ENCODE peak calls at places on chromosomes 7 and 10, in six cellular contexts. W, H, K, F, I and T are unnamed samples.

GRCh38 chr10:103517234-103518085 is 24.0 kb downstream of the NEURL1 start:
- DNase-seq in W (peak), H (no peak), K (no peak), F (no peak), I (no peak), T (no peak)

GRCh38 chr10:22505923-22506685 is 160.8 kb downstream of the SPAG6 start:
- DNase-seq in W (peak), H (no peak), K (no peak), F (no peak), I (no peak), T (peak)

GRCh38 chr10:87674963-87675362 is 15.3 kb downstream of the PAPSS2 start:
- DNase-seq in W (no peak), H (no peak), K (no peak), F (no peak), I (peak), T (no peak)

GRCh38 chr10:436911-437665 is 252.4 kb downstream of the DIP2C start:
- DNase-seq in W (no peak), H (no peak), K (no peak), F (no peak), I (no peak), T (no peak)

GRCh38 chr7:88399036-88399435 is 92.3 kb upstream of the STEAP4 start:
- DNase-seq in W (no peak), H (no peak), K (no peak), F (no peak), I (no peak), T (no peak)

GRCh38 chr10:132554991-132555647 is 17.5 kb downstream of the INPP5A start:
- DNase-seq in W (peak), H (no peak), K (peak), F (peak), I (no peak), T (no peak)

GRCh38 chr7:74429153-74429747 is 24.5 kb upstream of the GTF2IRD1 start:
- DNase-seq in W (no peak), H (peak), K (no peak), F (no peak), I (peak), T (no peak)

GRCh38 chr7:94367940-94368339 is 26.8 kb upstream of the COL1A2 start:
- DNase-seq in W (no peak), H (no peak), K (no peak), F (no peak), I (peak), T (no peak)

GRCh38 chr10:121965996-121966395 is 9.0 kb downstream of the NSMCE4A start:
- DNase-seq in W (no peak), H (no peak), K (no peak), F (no peak), I (no peak), T (no peak)

GRCh38 chr7:132451161-132451560 is 125.1 kb downstream of the PLXNA4 start:
- DNase-seq in W (no peak), H (no peak), K (no peak), F (no peak), I (no peak), T (no peak)

GRCh38 chr10:3361640-3362039 is 189.1 kb upstream of the PITRM1 start:
- DNase-seq in W (no peak), H (no peak), K (no peak), F (no peak), I (no peak), T (no peak)

GRCh38 chr10:113630929-113631533 is 32.8 kb downstream of the NRAP start:
- DNase-seq in W (no peak), H (no peak), K (no peak), F (no peak), I (no peak), T (no peak)

DNA sequence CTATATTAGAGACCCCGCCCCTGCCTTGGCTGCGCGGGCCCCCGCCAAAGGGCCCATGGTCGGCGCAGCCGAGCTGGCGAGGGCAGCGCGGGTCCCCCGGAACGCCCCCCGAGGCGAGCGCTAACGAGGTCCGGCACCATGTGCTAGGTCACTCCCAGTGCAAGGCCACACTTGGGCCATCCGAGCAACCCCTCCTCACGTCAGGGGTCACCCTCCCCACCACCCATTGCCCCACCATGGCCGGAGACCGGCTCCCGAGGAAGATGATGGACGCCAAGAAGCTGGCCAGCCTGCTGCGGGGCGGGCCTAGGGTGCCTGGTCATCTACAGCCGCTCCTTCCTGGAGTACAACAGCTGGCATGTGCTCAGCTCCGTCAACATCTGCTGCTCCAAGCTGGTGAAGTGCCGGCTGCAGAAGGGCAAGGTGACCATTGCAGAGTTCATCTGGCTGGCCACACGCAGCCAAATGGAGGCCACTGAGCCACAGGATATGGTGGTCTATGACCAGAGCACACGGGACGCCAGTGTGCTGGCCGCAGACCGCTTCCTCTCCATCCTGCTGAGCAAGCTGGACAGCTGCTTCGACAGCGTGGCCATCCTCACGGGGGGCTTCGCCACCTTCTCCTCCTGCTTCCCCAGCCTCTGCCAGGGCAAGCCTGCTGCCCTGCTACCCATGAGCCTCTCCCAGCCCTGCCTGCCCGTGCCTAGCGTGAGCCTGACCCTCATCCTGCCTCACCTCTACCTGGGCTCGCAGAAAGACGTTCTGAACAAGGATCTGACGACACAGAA is 12.4 kb upstream of the SEC24C start:
- DNase-seq in W (no peak), H (peak), K (no peak), F (no peak), I (no peak), T (no peak)
- H3K27ac ChIP-seq in W (no peak), H (no peak), K (peak), F (no peak), I (no peak), T (no peak)

GRCh38 chr7:30900803-30901362 is 10.8 kb upstream of the AQP1 start:
- DNase-seq in W (no peak), H (no peak), K (no peak), F (no peak), I (no peak), T (no peak)
- H3K4me3 ChIP-seq in W (no peak), H (no peak), K (no peak), F (no peak), I (no peak), T (no peak)

GRCh38 chr7:2404714-2405119 is 1.3 kb downstream of the CHST12 start:
- DNase-seq in W (no peak), H (no peak), K (no peak), F (no peak), I (no peak), T (no peak)

GRCh38 chr7:2403014-2403717 is at the start of gene CHST12:
- DNase-seq in W (peak), H (peak), K (peak), F (peak), I (peak), T (peak)

GRCh38 chr7:2405201-2405600 is 1.8 kb downstream of the CHST12 start:
- DNase-seq in W (no peak), H (no peak), K (no peak), F (no peak), I (no peak), T (no peak)

GRCh38 chr7:2403718-2404648 is 572 bp downstream of the CHST12 start:
- DNase-seq in W (peak), H (peak), K (peak), F (peak), I (peak), T (peak)

DNA sequence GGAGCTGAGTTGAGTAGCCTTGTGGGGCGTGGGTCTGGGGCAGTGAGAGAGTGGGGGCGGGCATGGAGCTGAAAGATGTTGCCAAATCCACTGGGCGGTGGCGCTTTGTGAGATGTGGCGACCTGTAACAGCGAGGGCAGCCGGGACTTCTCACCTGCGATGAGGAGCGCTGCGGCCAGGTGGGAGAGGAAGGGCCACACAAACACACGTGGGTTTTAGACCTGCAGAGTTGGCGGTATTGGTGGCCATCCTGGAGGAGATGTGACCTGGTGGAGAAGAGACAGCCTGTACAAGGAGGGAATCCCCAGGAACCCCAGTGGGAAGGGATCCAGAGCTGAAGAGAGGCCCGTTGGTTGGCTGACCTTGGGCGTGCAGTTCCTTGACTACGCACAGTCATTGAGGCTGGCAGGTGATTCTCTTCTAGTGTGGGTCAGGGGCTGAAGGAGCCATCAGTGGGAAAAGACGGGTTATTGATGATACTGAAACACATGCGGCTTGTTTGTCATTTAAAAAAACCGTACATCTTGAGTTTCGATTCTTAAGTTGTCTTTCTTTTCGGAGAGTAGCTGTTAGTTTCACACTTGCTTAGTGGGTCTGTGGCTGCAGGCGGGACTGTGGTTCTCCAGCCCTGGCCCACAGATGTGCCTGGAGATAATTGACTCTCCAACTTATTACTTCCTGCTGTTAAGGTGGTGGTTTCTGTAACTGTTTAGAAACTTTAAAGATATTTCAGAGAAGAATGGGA is 2.4 kb downstream of the CHST12 start:
- DNase-seq in W (no peak), H (no peak), K (no peak), F (no peak), I (no peak), T (no peak)
- TF ChIP-seq POLR2A in W (no peak), H (no peak), K (no peak), F (no peak), I (no peak), T (no peak)

GRCh38 chr10:82238291-82238690 is 363.3 kb downstream of the NRG3 start:
- DNase-seq in W (no peak), H (no peak), K (no peak), F (no peak), I (no peak), T (no peak)

GRCh38 chr10:82228701-82229100 is 353.7 kb downstream of the NRG3 start:
- DNase-seq in W (no peak), H (no peak), K (no peak), F (no peak), I (no peak), T (no peak)

GRCh38 chr10:82234173-82234572 is 359.2 kb downstream of the NRG3 start:
- DNase-seq in W (no peak), H (no peak), K (no peak), F (no peak), I (no peak), T (no peak)
- H3K27ac ChIP-seq in W (no peak), H (no peak), K (no peak), F (no peak), I (no peak), T (no peak)

GRCh38 chr7:25831901-25832411 is 320.0 kb upstream of the NFE2L3 start:
- DNase-seq in W (no peak), H (no peak), K (no peak), F (no peak), I (peak), T (no peak)
- H3K4me3 ChIP-seq in W (no peak), H (no peak), K (no peak), F (no peak), I (no peak), T (no peak)

DNA sequence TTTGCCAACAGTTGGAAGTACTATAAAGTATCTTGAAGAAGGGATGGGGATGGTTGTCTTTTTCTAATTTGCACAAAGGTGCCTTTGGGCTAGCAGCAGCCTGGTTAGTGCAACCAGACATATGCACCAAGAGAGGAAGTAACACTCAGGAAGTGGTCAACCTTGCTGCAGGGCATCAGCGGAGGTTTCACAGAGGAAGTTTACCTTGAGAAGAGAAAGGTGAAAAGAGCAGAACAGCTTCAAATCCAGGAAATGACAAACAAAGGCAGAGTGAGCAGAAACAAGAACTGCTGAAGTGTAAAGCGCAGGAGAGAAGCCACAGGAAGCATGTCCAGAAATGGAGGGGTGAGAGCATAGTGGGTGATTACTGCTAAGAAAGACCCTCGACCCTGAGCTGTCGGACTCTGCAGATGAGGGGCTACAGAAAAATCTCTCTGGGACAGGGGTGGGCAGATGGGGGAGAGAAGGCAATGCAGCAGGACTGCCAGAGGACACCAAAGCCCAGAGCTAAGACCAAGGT is 66.9 kb downstream of the STK17A start:
- DNase-seq in W (no peak), H (no peak), K (no peak), F (no peak), I (peak), T (no peak)
- TF ChIP-seq POLR2A in W (no peak), H (no peak), K (no peak), F (no peak), I (no peak), T (no peak)

DNA sequence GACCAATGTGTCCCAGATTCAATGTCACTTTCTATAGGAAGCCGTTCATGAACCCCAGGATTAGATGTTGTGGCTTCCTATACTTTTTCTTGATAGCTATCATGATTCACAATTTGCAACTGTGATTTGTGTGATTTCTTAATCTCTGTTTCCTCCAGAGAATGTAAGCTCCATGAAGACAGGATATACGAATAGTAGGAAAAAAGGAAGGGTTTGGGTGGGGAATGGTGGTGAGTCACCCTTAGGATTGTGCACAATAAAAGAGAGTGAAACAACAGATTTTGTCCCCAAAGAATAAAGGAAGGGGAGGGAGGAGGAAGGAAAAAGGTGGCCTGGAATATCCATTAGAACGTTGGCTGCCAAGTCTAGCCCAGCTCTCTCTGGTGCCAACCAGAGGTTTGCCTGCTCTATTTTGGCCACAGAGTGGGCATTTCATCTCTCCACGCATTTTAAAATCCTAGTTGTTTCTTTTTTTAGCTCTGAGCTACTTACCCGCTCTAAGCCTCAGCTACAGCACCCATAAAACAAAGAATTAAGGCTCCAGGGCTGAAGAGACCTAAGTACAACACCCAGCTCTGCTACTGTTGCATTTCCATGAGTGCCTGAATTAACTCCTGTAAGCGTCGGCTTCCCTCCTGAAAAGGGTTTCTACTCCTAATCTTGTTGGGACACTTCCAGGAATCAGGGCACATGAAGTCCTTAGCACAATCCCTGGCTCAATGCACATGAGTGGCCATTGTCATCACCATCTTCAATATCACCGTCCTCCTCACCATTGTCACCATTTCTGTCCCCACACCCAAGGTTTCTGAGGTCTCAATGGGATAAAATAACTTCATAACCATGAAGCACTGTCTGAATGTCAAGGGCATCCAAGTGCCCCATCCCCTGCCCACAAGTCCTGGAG is 3.5 kb downstream of the HK1 start:
- DNase-seq in W (no peak), H (no peak), K (no peak), F (no peak), I (no peak), T (no peak)
- H3K27ac ChIP-seq in W (no peak), H (no peak), K (no peak), F (no peak), I (no peak), T (no peak)